ENCODE peak calls at places on chromosome 13, in seven cellular contexts. O, R, I, A, S, X and K are unnamed samples.

GRCh38 chr13:22357132-22357531 is 686.3 kb downstream of the FGF9 start:
- DNase-seq in O (peak), R (no peak), I (no peak), A (no peak), S (no peak), X (no peak), K (no peak)

GRCh38 chr13:37954191-37954590 is 84.6 kb upstream of the TRPC4 start:
- DNase-seq in O (no peak), R (no peak), I (no peak), A (no peak), S (no peak), X (no peak), K (peak)

GRCh38 chr13:26991508-26992181 is 180.0 kb downstream of the USP12 start:
- DNase-seq in O (peak), R (peak), I (peak), A (no peak), S (peak), X (no peak), K (no peak)

GRCh38 chr13:74064805-74065204 is 69.4 kb downstream of the KLF12 start:
- DNase-seq in O (no peak), R (peak), I (no peak), A (no peak), S (no peak), X (no peak), K (no peak)

GRCh38 chr13:102310691-102311432 is 91.0 kb downstream of the FGF14 start:
- DNase-seq in O (no peak), R (no peak), I (no peak), A (no peak), S (no peak), X (no peak), K (no peak)

GRCh38 chr13:44790289-44790688 is 199.0 kb downstream of the NUFIP1 start:
- DNase-seq in O (no peak), R (no peak), I (peak), A (no peak), S (no peak), X (no peak), K (no peak)

GRCh38 chr13:108377646-108378206 is 108.2 kb downstream of the TNFSF13B start:
- DNase-seq in O (no peak), R (no peak), I (no peak), A (no peak), S (no peak), X (no peak), K (no peak)

GRCh38 chr13:48709213-48709612 is 55.5 kb downstream of the CYSLTR2 start:
- DNase-seq in O (no peak), R (no peak), I (no peak), A (no peak), S (no peak), X (no peak), K (peak)

GRCh38 chr13:57634829-57635165 is 3.3 kb downstream of the PCDH17 start:
- DNase-seq in O (no peak), R (no peak), I (no peak), A (no peak), S (no peak), X (peak), K (no peak)

GRCh38 chr13:85108356-85108755 is 690.9 kb downstream of the SLITRK6 start:
- DNase-seq in O (no peak), R (no peak), I (no peak), A (no peak), S (no peak), X (peak), K (peak)

GRCh38 chr13:72864142-72865035 is 82.5 kb downstream of the PIBF1 start:
- DNase-seq in O (peak), R (peak), I (no peak), A (no peak), S (no peak), X (no peak), K (no peak)

GRCh38 chr13:113882266-113882627 is 18.4 kb upstream of the GAS6 start:
- DNase-seq in O (no peak), R (no peak), I (peak), A (no peak), S (no peak), X (no peak), K (no peak)

GRCh38 chr13:62611343-62611742 is 1195.7 kb upstream of the PCDH20 start:
- DNase-seq in O (no peak), R (no peak), I (no peak), A (no peak), S (no peak), X (no peak), K (no peak)

GRCh38 chr13:113351514-113352026 is 12.4 kb downstream of the GRTP1 start:
- DNase-seq in O (peak), R (no peak), I (no peak), A (no peak), S (no peak), X (peak), K (no peak)

GRCh38 chr13:48235100-48235813 is 2.3 kb downstream of the ITM2B start:
- DNase-seq in O (peak), R (peak), I (peak), A (no peak), S (no peak), X (no peak), K (no peak)

GRCh38 chr13:102018716-102019115 is 383.1 kb downstream of the FGF14 start:
- DNase-seq in O (no peak), R (no peak), I (no peak), A (no peak), S (no peak), X (no peak), K (no peak)

GRCh38 chr13:60356970-60357369 is 40.0 kb upstream of the TDRD3 start:
- DNase-seq in O (no peak), R (no peak), I (no peak), A (no peak), S (no peak), X (no peak), K (no peak)

GRCh38 chr13:99542788-99543406 is 41.6 kb downstream of the TM9SF2 start:
- DNase-seq in O (no peak), R (no peak), I (no peak), A (no peak), S (no peak), X (peak), K (no peak)

GRCh38 chr13:98156259-98156658 is 13.4 kb downstream of the FARP1 start:
- DNase-seq in O (no peak), R (no peak), I (no peak), A (no peak), S (no peak), X (no peak), K (no peak)

GRCh38 chr13:95533545-95534135 is 18.9 kb upstream of the CLDN10 start:
- DNase-seq in O (no peak), R (no peak), I (peak), A (no peak), S (no peak), X (no peak), K (no peak)

GRCh38 chr13:95530178-95530577 is 22.3 kb upstream of the CLDN10 start:
- DNase-seq in O (peak), R (peak), I (no peak), A (no peak), S (peak), X (no peak), K (peak)

GRCh38 chr13:96661612-96662011 is 332.7 kb downstream of the OXGR1 start:
- DNase-seq in O (no peak), R (no peak), I (no peak), A (no peak), S (no peak), X (no peak), K (no peak)

GRCh38 chr13:39900106-39900750 is 244.8 kb downstream of the COG6 start:
- DNase-seq in O (peak), R (peak), I (no peak), A (no peak), S (no peak), X (no peak), K (no peak)

GRCh38 chr13:110520431-110521295 is 40.9 kb downstream of the RAB20 start:
- DNase-seq in O (peak), R (peak), I (peak), A (no peak), S (peak), X (no peak), K (no peak)

GRCh38 chr13:110521946-110522345 is 39.6 kb downstream of the RAB20 start:
- DNase-seq in O (no peak), R (no peak), I (no peak), A (no peak), S (no peak), X (no peak), K (no peak)

GRCh38 chr13:110523180-110523579 is 38.3 kb downstream of the RAB20 start:
- DNase-seq in O (no peak), R (no peak), I (no peak), A (no peak), S (no peak), X (no peak), K (no peak)

GRCh38 chr13:110519506-110519905 is 42.0 kb downstream of the RAB20 start:
- DNase-seq in O (no peak), R (no peak), I (no peak), A (no peak), S (no peak), X (no peak), K (no peak)

DNA sequence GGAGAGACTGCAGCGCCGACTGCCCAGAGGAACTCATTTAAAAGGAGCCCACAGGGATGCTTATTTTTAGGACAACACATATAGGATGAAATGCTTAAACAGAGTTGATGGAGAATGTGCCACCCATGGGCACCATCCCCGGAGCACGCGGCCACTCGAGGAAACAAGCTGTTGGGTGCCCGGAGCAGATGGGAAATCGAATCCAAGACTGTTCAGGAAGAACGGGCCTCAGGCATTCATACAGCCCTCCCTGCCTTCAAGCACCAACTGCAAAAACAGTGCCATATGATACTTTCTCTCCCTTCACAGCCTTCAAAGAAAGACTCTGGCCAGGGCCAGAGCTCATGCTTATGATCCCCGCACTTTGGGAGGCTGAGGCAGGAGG is 40.2 kb downstream of the RAB20 start:
- DNase-seq in O (no peak), R (no peak), I (no peak), A (no peak), S (no peak), X (no peak), K (no peak)
- H3K27ac ChIP-seq in O (no peak), R (no peak), I (peak), A (no peak), S (peak), X (peak), K (peak)

DNA sequence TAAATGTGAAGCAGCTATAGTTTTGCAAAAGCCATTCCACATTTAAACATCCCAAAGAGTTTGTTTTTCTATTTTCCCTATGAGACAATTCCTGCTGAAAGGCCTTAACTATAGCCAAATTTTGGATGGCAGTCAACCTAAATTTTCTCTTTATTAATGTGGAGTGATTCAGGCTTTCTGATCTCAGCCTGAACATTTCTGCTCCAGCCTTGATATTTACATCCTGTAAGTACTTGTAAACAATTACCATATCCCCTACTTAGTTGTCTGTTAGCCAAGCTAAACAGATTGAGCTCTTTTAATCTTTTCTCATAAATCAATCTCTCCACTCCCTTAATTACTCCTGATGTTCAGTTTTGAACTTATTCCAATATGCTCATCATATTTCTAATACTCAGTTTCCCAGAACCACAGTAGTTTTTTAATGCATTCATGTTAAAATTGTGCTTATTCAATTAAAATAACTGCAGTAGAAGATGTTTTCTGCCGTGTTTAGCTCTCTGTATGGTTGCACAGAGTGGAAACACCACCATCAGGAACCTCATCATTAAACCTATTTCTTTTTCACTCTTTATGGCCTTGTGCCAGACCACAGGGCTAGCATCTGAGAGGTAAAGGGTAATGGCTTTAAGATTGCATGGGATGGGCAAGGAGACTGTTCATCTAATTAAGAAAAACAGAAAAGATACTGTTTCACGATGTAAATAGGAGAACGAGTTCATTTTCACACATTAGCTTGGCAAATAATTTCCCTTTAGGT is 1235.2 kb upstream of the SLC10A2 start:
- DNase-seq in O (peak), R (peak), I (no peak), A (no peak), S (no peak), X (no peak), K (no peak)
- TF ChIP-seq CTCF in O (no peak), R (no peak), I (no peak), A (no peak), S (no peak), X (no peak), K (no peak)

DNA sequence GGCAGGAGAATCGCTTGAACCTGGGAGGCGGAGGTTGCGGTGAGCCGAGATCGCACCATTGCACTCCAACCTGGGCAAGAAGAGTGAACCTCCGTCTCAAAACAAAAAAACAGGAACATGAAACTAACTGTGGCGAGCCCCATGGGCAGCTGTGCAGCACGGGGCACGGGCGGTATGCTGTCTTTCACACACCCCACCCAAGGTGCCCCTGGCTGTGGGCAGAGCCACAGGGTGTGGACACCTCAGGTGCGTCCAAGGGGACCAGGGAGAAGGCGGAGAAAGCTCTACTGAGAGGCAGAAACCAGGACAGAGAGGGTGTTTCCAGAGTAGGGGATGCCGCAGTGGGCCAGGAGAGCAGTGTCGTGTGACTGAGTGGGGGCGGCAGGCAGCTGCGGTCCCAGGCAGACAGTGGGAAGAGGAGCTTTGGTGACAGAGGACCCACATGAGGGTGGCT is 29.8 kb downstream of the CARS2 start:
- DNase-seq in O (no peak), R (no peak), I (no peak), A (no peak), S (no peak), X (peak), K (no peak)
- H3K27ac ChIP-seq in O (no peak), R (no peak), I (no peak), A (no peak), S (no peak), X (peak), K (no peak)

GRCh38 chr13:28001049-28001448 is 12.6 kb upstream of the URAD start:
- DNase-seq in O (no peak), R (no peak), I (no peak), A (no peak), S (no peak), X (peak), K (no peak)

GRCh38 chr13:28002886-28003698 is 14.6 kb upstream of the URAD start:
- DNase-seq in O (no peak), R (peak), I (no peak), A (no peak), S (no peak), X (no peak), K (no peak)

GRCh38 chr13:28001837-28002473 is 13.5 kb upstream of the URAD start:
- DNase-seq in O (no peak), R (no peak), I (no peak), A (no peak), S (no peak), X (no peak), K (no peak)

GRCh38 chr13:28000567-28000966 is 12.1 kb upstream of the URAD start:
- DNase-seq in O (no peak), R (no peak), I (no peak), A (no peak), S (peak), X (no peak), K (no peak)

DNA sequence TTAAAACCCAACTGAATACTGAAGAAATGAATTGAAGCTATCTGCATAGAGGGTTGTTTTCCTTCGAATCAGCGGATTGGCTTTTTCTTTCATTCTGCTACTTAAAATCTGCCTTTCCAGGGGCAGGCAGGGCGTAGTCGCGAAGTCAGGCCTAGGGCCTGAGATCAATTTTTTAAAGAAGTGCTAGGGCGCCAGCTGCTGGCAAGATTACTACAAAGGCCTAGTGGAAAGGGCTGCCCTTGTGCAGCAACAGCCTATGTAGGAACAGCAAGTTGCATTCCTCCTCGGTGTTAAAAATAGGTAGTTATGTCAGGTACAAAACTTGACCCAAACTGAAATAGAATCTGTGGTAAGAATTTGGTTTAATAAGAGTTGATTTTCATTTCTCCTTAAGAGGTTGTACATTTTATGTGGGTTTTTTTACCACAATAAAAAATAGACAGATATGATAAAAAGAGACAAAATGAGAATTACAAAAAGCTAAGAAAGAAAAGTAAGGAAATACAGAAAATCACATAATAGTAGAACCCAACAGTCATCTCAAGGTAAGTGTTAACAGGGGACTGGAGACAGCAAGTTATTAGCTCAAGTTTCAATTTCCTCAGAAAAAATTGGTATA is 9.5 kb upstream of the URAD start:
- DNase-seq in O (peak), R (peak), I (peak), A (peak), S (peak), X (no peak), K (no peak)
- TF ChIP-seq CTCF in O (no peak), R (peak), I (no peak), A (peak), S (peak), X (no peak), K (peak)

GRCh38 chr13:83992566-83993358 is 110.5 kb upstream of the SLITRK1 start:
- DNase-seq in O (no peak), R (no peak), I (no peak), A (no peak), S (no peak), X (no peak), K (no peak)

GRCh38 chr13:83996415-83996814 is 114.1 kb upstream of the SLITRK1 start:
- DNase-seq in O (no peak), R (no peak), I (no peak), A (no peak), S (no peak), X (no peak), K (no peak)

GRCh38 chr13:83995930-83996329 is 113.7 kb upstream of the SLITRK1 start:
- DNase-seq in O (no peak), R (no peak), I (no peak), A (no peak), S (no peak), X (no peak), K (no peak)
- H3K27ac ChIP-seq in O (no peak), R (no peak), I (no peak), A (no peak), S (no peak), X (no peak), K (no peak)